ENCODE peak calls at places on chromosomes 1 and 21, in six cellular contexts. E, C, N, W, P and F are unnamed samples.

GRCh38 chr21:41899431-41900202 is 20.5 kb upstream of the PRDM15 start:
- DNase-seq in E (no peak), C (no peak), N (no peak), W (no peak), P (no peak), F (peak)

GRCh38 chr1:67771776-67772175 is 61.5 kb downstream of the GNG12 start:
- DNase-seq in E (peak), C (no peak), N (no peak), W (no peak), P (no peak), F (no peak)

GRCh38 chr1:39410915-39411436 is 80.5 kb upstream of the BMP8A start:
- DNase-seq in E (peak), C (peak), N (peak), W (peak), P (no peak), F (peak)

GRCh38 chr1:200775850-200776249 is 37.2 kb downstream of the CAMSAP2 start:
- DNase-seq in E (no peak), C (no peak), N (no peak), W (no peak), P (no peak), F (no peak)

GRCh38 chr1:25771246-25772114 is 28.5 kb upstream of the SELENON start:
- DNase-seq in E (no peak), C (peak), N (no peak), W (no peak), P (peak), F (peak)

GRCh38 chr1:36342426-36343185 is 19.2 kb upstream of the EVA1B start:
- DNase-seq in E (no peak), C (peak), N (peak), W (peak), P (peak), F (peak)

GRCh38 chr1:151142411-151143056 is 3.9 kb downstream of the SEMA6C start:
- DNase-seq in E (no peak), C (no peak), N (peak), W (no peak), P (no peak), F (no peak)

GRCh38 chr1:78491311-78492071 is 717 bp downstream of the PTGFR start:
- DNase-seq in E (no peak), C (no peak), N (no peak), W (peak), P (peak), F (no peak)

GRCh38 chr1:245197911-245198379 is 43.2 kb downstream of the KIF26B start:
- DNase-seq in E (peak), C (no peak), N (no peak), W (no peak), P (no peak), F (no peak)

GRCh38 chr1:220528679-220529529 is 968 bp downstream of the MARK1 start:
- DNase-seq in E (no peak), C (no peak), N (no peak), W (no peak), P (peak), F (peak)

GRCh38 chr1:240234477-240235225 is 143.0 kb downstream of the FMN2 start:
- DNase-seq in E (peak), C (no peak), N (no peak), W (no peak), P (no peak), F (no peak)

GRCh38 chr1:196317535-196318522 is 290.4 kb downstream of the KCNT2 start:
- DNase-seq in E (peak), C (peak), N (peak), W (peak), P (peak), F (no peak)

GRCh38 chr1:33119050-33119449 is 38.1 kb downstream of the AZIN2 start:
- DNase-seq in E (no peak), C (no peak), N (no peak), W (no peak), P (no peak), F (no peak)

GRCh38 chr1:217333939-217334338 is 297.0 kb downstream of the GPATCH2 start:
- DNase-seq in E (no peak), C (peak), N (peak), W (peak), P (peak), F (peak)

GRCh38 chr1:55280731-55281130 is 65.6 kb upstream of the USP24 start:
- DNase-seq in E (no peak), C (no peak), N (no peak), W (no peak), P (no peak), F (no peak)

GRCh38 chr1:19918057-19918456 is 5.4 kb downstream of the PLA2G2E start:
- DNase-seq in E (peak), C (peak), N (peak), W (peak), P (peak), F (peak)

GRCh38 chr1:156838972-156839371 is 19.9 kb downstream of the INSRR start:
- DNase-seq in E (no peak), C (peak), N (peak), W (peak), P (peak), F (peak)

GRCh38 chr1:84505167-84506001 is 802 bp upstream of the SPATA1 start:
- DNase-seq in E (no peak), C (no peak), N (peak), W (no peak), P (peak), F (peak)

GRCh38 chr1:2314803-2315710 is 76.3 kb downstream of the MORN1 start:
- DNase-seq in E (no peak), C (peak), N (peak), W (peak), P (no peak), F (peak)

GRCh38 chr1:18422954-18423353 is 57.8 kb upstream of the KLHDC7A start:
- DNase-seq in E (no peak), C (no peak), N (no peak), W (no peak), P (no peak), F (no peak)

GRCh38 chr1:53869454-53870117 is 20.0 kb downstream of the YIPF1 start:
- DNase-seq in E (no peak), C (no peak), N (no peak), W (no peak), P (no peak), F (peak)

GRCh38 chr21:46459356-46460112 is 843 bp downstream of the DIP2A start:
- DNase-seq in E (no peak), C (peak), N (peak), W (no peak), P (peak), F (no peak)

GRCh38 chr1:31795801-31796621 is 19.8 kb downstream of the SPOCD1 start:
- DNase-seq in E (peak), C (no peak), N (peak), W (no peak), P (peak), F (no peak)

GRCh38 chr1:170309389-170310013 is 163.7 kb downstream of the NTMT2 start:
- DNase-seq in E (peak), C (no peak), N (no peak), W (no peak), P (no peak), F (no peak)

GRCh38 chr1:230265200-230266115 is 160.7 kb downstream of the PGBD5 start:
- DNase-seq in E (no peak), C (no peak), N (no peak), W (no peak), P (no peak), F (no peak)

GRCh38 chr1:30450818-30451233 is 272.6 kb downstream of the MATN1 start:
- DNase-seq in E (no peak), C (no peak), N (no peak), W (no peak), P (no peak), F (no peak)

GRCh38 chr1:91548382-91549040 is 47.9 kb downstream of the CDC7 start:
- DNase-seq in E (no peak), C (no peak), N (no peak), W (no peak), P (no peak), F (no peak)

GRCh38 chr21:37783016-37783415 is 133.2 kb downstream of the KCNJ6 start:
- DNase-seq in E (no peak), C (no peak), N (no peak), W (no peak), P (no peak), F (no peak)

GRCh38 chr1:173666646-173667045 is 3.0 kb downstream of the ANKRD45 start:
- DNase-seq in E (no peak), C (no peak), N (no peak), W (no peak), P (no peak), F (no peak)

GRCh38 chr1:241837901-241838300 is 10.1 kb upstream of the EXO1 start:
- DNase-seq in E (peak), C (no peak), N (no peak), W (peak), P (no peak), F (no peak)

GRCh38 chr1:12438349-12438924 is 179.6 kb downstream of the DHRS3 start:
- DNase-seq in E (no peak), C (no peak), N (no peak), W (no peak), P (no peak), F (no peak)

GRCh38 chr1:62784509-62785365 is 805 bp downstream of the ATG4C start:
- DNase-seq in E (no peak), C (no peak), N (peak), W (no peak), P (no peak), F (peak)

GRCh38 chr1:15876357-15876756 is 28.9 kb downstream of the SPEN start:
- DNase-seq in E (no peak), C (peak), N (peak), W (no peak), P (peak), F (no peak)

GRCh38 chr1:235417101-235417697 is 50.0 kb downstream of the TBCE start:
- DNase-seq in E (peak), C (peak), N (peak), W (peak), P (peak), F (peak)

GRCh38 chr1:207713529-207713928 is 38.3 kb upstream of the CD46 start:
- DNase-seq in E (no peak), C (no peak), N (no peak), W (no peak), P (no peak), F (no peak)

DNA sequence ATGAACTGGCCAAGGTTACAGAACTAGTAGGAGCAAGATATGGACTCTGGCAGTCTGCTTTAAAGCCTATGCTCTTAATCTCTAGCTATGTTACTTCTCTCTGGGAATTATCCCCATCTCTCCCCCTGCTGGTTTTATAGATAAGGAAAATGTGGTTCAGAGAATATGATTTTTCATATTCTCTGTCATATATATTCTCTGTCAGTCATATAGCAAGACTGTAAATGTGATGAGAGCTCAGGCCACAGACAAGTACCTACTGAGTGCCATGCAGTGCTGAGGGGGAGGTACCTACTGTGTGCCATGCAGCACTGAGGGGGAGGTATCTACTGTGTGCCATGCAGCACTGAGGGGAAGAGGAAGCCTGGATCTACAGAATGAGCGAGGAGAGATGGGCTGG is 220.3 kb upstream of the FGGY start:
- DNase-seq in E (no peak), C (no peak), N (no peak), W (no peak), P (no peak), F (no peak)
- TF ChIP-seq CTCF in E (peak), C (no peak), N (no peak), W (peak), P (no peak), F (no peak)

GRCh38 chr1:93707956-93708355 is 26.3 kb upstream of the BCAR3 start:
- DNase-seq in E (no peak), C (no peak), N (no peak), W (no peak), P (no peak), F (peak)
- TF ChIP-seq CTCF in E (no peak), C (no peak), N (no peak), W (no peak), P (no peak), F (no peak)

GRCh38 chr1:155688318-155689121 is at the start of the genes DAP3 and YY1AP1:
- DNase-seq in E (peak), C (peak), N (peak), W (peak), P (peak), F (peak)
- TF ChIP-seq CTCF in E (no peak), C (peak), N (no peak), W (no peak), P (peak), F (no peak)

DNA sequence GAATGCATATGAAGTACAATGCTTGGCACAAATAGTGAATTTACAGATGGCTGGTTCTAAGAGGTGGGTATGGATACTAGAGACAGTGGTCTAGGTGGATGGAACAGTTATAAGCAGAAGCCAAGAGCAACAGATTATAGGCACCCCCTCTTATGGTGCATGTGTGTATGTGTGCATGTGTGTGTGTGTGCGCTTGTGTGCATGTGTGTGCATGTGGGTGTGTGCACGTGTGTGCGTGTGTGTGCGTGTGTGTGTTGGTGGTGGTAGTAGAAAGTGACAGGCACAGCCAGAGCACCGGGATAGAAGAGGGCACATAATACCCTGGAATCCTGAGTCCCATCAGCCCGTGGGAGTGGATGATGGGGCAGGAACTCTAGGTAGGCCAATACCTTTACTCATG is 1.3 kb downstream of the NCMAP start:
- DNase-seq in E (no peak), C (no peak), N (no peak), W (no peak), P (no peak), F (no peak)
- TF ChIP-seq CTCF in E (no peak), C (no peak), N (no peak), W (no peak), P (no peak), F (no peak)

DNA sequence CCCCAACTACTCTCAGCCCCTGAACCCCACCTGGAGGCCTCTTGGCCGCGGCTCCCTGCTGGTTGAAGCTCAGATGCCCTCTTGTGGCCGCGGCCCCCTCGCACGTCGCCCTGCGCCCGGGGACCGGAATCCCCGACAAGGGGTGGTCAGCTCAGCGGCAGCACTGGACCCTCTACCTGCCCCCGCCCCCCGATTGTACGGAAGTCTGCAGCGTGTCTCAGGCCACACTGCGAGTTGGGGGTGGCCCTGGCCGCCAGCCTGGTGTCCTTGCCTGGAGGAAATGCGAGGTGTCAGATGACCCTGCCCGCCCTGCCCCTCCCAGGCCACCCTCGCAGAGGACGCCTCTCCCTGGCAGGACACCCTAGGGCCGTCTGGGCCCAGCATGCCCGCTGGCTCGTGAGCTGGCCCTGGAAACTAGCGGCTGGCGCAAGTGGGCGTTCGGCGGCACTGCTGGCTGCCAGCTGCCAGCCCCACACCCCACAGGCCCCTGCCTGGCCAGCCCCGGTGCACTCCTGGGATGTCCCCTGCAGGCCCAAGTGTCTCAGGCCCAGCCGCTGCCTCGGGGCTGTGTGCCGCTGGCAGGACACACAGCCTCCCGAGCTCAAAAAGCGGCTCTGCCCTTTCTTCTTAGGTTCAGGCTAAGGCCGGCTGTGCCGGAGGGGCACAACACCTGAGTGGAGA is 60.8 kb downstream of the EDN2 start:
- DNase-seq in E (no peak), C (peak), N (peak), W (peak), P (peak), F (peak)
- TF ChIP-seq CTCF in E (peak), C (peak), N (peak), W (peak), P (no peak), F (no peak)